ENCODE peak calls at places on chromosomes 7 and 10, in seven cellular contexts. X is astrocyte, Y is Calu3, W is transverse colon, I is GM20000, L is natural killer cell, E is endodermal cell. C is an unnamed sample.

GRCh38 chr10:102643346-102644065 is 773 bp upstream of the TRIM8 start:
- DNase-seq in X (peak), Y (peak), W (peak), I (peak), L (peak), E (peak), C (peak)

GRCh38 chr7:116864084-116864483 is 1.7 kb downstream of the CAPZA2 start:
- DNase-seq in X (no peak), Y (no peak), W (no peak), I (no peak), L (no peak), E (no peak), C (no peak)

GRCh38 chr7:44338600-44338999 is 13.2 kb upstream of the CAMK2B start:
- DNase-seq in X (no peak), Y (no peak), W (no peak), I (no peak), L (no peak), E (no peak), C (no peak)

GRCh38 chr10:71255817-71256660 is 43.7 kb downstream of the UNC5B start:
- DNase-seq in X (peak), Y (peak), W (peak), I (no peak), L (no peak), E (no peak), C (peak)

GRCh38 chr7:47474937-47475879 is 106.7 kb downstream of the TNS3 start:
- DNase-seq in X (peak), Y (peak), W (peak), I (peak), L (peak), E (peak), C (peak)

GRCh38 chr7:113414636-113415035 is 296.3 kb upstream of the SMIM30 start:
- DNase-seq in X (no peak), Y (no peak), W (no peak), I (no peak), L (no peak), E (no peak), C (no peak)

GRCh38 chr10:44393834-44394547 is 9.1 kb upstream of the CXCL12 start:
- DNase-seq in X (no peak), Y (no peak), W (no peak), I (no peak), L (no peak), E (peak), C (no peak)

GRCh38 chr7:29253225-29253624 is 58.6 kb downstream of the CHN2 start:
- DNase-seq in X (no peak), Y (no peak), W (no peak), I (no peak), L (no peak), E (no peak), C (no peak)

GRCh38 chr10:102342462-102342861 is 53.0 kb upstream of the NFKB2 start:
- DNase-seq in X (peak), Y (no peak), W (no peak), I (no peak), L (no peak), E (peak), C (peak)

GRCh38 chr10:21173964-21174669 is 277.0 kb upstream of the NEBL start:
- DNase-seq in X (no peak), Y (peak), W (peak), I (peak), L (no peak), E (peak), C (peak)

GRCh38 chr10:127296696-127297095 is 100.3 kb upstream of the INSYN2A start:
- DNase-seq in X (no peak), Y (no peak), W (no peak), I (no peak), L (no peak), E (no peak), C (no peak)

GRCh38 chr7:132352774-132353173 is 223.5 kb downstream of the PLXNA4 start:
- DNase-seq in X (no peak), Y (no peak), W (no peak), I (no peak), L (no peak), E (no peak), C (no peak)

GRCh38 chr10:103510046-103510685 is 16.7 kb downstream of the NEURL1 start:
- DNase-seq in X (no peak), Y (no peak), W (no peak), I (no peak), L (no peak), E (no peak), C (no peak)

GRCh38 chr7:155483868-155484325 is 26.0 kb downstream of the EN2 start:
- DNase-seq in X (no peak), Y (no peak), W (no peak), I (no peak), L (no peak), E (no peak), C (peak)

GRCh38 chr10:21824409-21824808 is 179.1 kb downstream of the DNAJC1 start:
- DNase-seq in X (no peak), Y (no peak), W (no peak), I (no peak), L (no peak), E (no peak), C (no peak)

GRCh38 chr10:73076361-73077183 is 20.1 kb downstream of the P4HA1 start:
- DNase-seq in X (peak), Y (no peak), W (peak), I (no peak), L (no peak), E (no peak), C (peak)

GRCh38 chr10:1368772-1369171 is 312.6 kb downstream of the WDR37 start:
- DNase-seq in X (no peak), Y (peak), W (peak), I (peak), L (no peak), E (peak), C (peak)

GRCh38 chr10:99528867-99529285 is 3.9 kb upstream of the NKX2-3 start:
- DNase-seq in X (no peak), Y (no peak), W (no peak), I (peak), L (no peak), E (no peak), C (no peak)

GRCh38 chr7:158067219-158067930 is 520.2 kb downstream of the PTPRN2 start:
- DNase-seq in X (no peak), Y (no peak), W (no peak), I (no peak), L (no peak), E (no peak), C (no peak)

GRCh38 chr7:6160191-6160623 is 112.2 kb downstream of the CYTH3 start:
- DNase-seq in X (peak), Y (peak), W (peak), I (no peak), L (no peak), E (peak), C (peak)

GRCh38 chr10:137606-138005 is 2.4 kb downstream of the ZMYND11 start:
- DNase-seq in X (peak), Y (no peak), W (no peak), I (no peak), L (no peak), E (no peak), C (peak)

GRCh38 chr7:43201912-43202311 is 89.5 kb downstream of the HECW1 start:
- DNase-seq in X (no peak), Y (no peak), W (no peak), I (no peak), L (no peak), E (peak), C (peak)

GRCh38 chr7:78334027-78334825 is 535.7 kb downstream of the PHTF2 start:
- DNase-seq in X (no peak), Y (no peak), W (no peak), I (no peak), L (no peak), E (no peak), C (no peak)

GRCh38 chr7:2585446-2585845 is 26.7 kb downstream of the IQCE start:
- DNase-seq in X (no peak), Y (no peak), W (no peak), I (no peak), L (no peak), E (no peak), C (no peak)

GRCh38 chr10:115861864-115862263 is 411.1 kb downstream of the GFRA1 start:
- DNase-seq in X (peak), Y (no peak), W (no peak), I (no peak), L (no peak), E (no peak), C (peak)

GRCh38 chr10:4316166-4316810 is 509.7 kb upstream of the AKR1E2 start:
- DNase-seq in X (peak), Y (no peak), W (no peak), I (no peak), L (no peak), E (no peak), C (no peak)

GRCh38 chr10:128186959-128187787 is 61.0 kb upstream of the MKI67 start:
- DNase-seq in X (no peak), Y (no peak), W (peak), I (no peak), L (peak), E (no peak), C (no peak)

GRCh38 chr10:75356484-75356883 is 45.1 kb downstream of the ZNF503 start:
- DNase-seq in X (no peak), Y (no peak), W (no peak), I (no peak), L (no peak), E (peak), C (no peak)
- TF ChIP-seq CTCF in X (no peak), Y (no peak), W (no peak), I (no peak), L (no peak), E (peak), C (no peak)

GRCh38 chr10:78472542-78472890 is 438.9 kb downstream of the RPS24 start:
- DNase-seq in X (no peak), Y (no peak), W (no peak), I (no peak), L (no peak), E (no peak), C (no peak)

GRCh38 chr10:78476156-78476555 is 442.5 kb downstream of the RPS24 start:
- DNase-seq in X (no peak), Y (no peak), W (no peak), I (no peak), L (no peak), E (no peak), C (no peak)

GRCh38 chr10:78473016-78473415 is 439.4 kb downstream of the RPS24 start:
- DNase-seq in X (no peak), Y (no peak), W (no peak), I (no peak), L (no peak), E (no peak), C (no peak)

GRCh38 chr10:78475501-78475900 is 441.8 kb downstream of the RPS24 start:
- DNase-seq in X (no peak), Y (no peak), W (no peak), I (no peak), L (no peak), E (no peak), C (no peak)

GRCh38 chr10:78474743-78475142 is 441.1 kb downstream of the RPS24 start:
- DNase-seq in X (no peak), Y (no peak), W (no peak), I (no peak), L (no peak), E (no peak), C (no peak)
- TF ChIP-seq CTCF in X (no peak), Y (no peak), W (no peak), I (no peak), L (no peak), E (no peak), C (no peak)

GRCh38 chr7:86914468-86915054 is 144.9 kb downstream of the ELAPOR2 start:
- DNase-seq in X (no peak), Y (peak), W (no peak), I (no peak), L (no peak), E (no peak), C (peak)
- TF ChIP-seq CTCF in X (peak), Y (no peak), W (peak), I (no peak), L (peak), E (peak), C (peak)

GRCh38 chr10:91208645-91209044 is 11.8 kb upstream of the PCGF5 start:
- DNase-seq in X (no peak), Y (no peak), W (no peak), I (no peak), L (no peak), E (no peak), C (no peak)
- TF ChIP-seq CTCF in X (no peak), Y (no peak), W (no peak), I (no peak), L (no peak), E (peak), C (no peak)

C was measured in MCF 10A.